ENCODE peak calls at places on chromosome 20, in six cellular contexts. Y, P, L, V, R and S are unnamed samples.
A peak's percentile ranks its signal among the peaks of the same experiment; 100 is the strongest.

GRCh38 chr20:8385247-8385646 is 253.2 kb downstream of the PLCB1 start:
- DNase-seq in V (no peak), P (peak; percentile 10), L (no peak), Y (peak; percentile 57), R (no peak), S (no peak)

GRCh38 chr20:50274570-50275430 is 84.2 kb downstream of the CEBPB start:
- DNase-seq in V (no peak), R (no peak), P (peak; percentile 67), Y (no peak), L (peak; percentile 91), S (no peak)

GRCh38 chr20:31719644-31720485 is 2.8 kb downstream of the BCL2L1 start:
- DNase-seq in L (peak; percentile 72), V (peak; percentile 94), Y (no peak), R (peak; percentile 94), P (peak; percentile 48), S (no peak)

GRCh38 chr20:47276856-47277541 is 79.5 kb downstream of the ZMYND8 start:
- DNase-seq in P (peak; percentile 14), L (peak; percentile 86), Y (no peak), V (no peak), R (no peak), S (no peak)

GRCh38 chr20:48025061-48025515 is 239.8 kb upstream of the SULF2 start:
- DNase-seq in Y (no peak), R (peak; percentile 85), V (peak; percentile 47), P (peak; percentile 6), L (no peak), S (no peak)

GRCh38 chr20:16125810-16126209 is 447.4 kb downstream of the KIF16B start:
- DNase-seq in Y (no peak), P (no peak), V (peak; percentile 59), L (no peak), R (no peak), S (no peak)

GRCh38 chr20:33803921-33804337 is 7.2 kb upstream of the CHMP4B start:
- DNase-seq in P (no peak), Y (no peak), L (no peak), V (peak; percentile 77), R (peak; percentile 72), S (peak; percentile 39)

GRCh38 chr20:51400051-51400926 is 142.2 kb downstream of the NFATC2 start:
- DNase-seq in L (no peak), P (no peak), R (no peak), V (no peak), Y (no peak), S (no peak)

GRCh38 chr20:4087923-4088322 is 72.6 kb upstream of the RNF24 start:
- DNase-seq in P (no peak), L (no peak), V (peak; percentile 32), R (no peak), Y (no peak), S (no peak)

GRCh38 chr20:57524511-57525176 is at the start of gene CTCFL:
- DNase-seq in Y (no peak), R (no peak), P (no peak), V (no peak), L (peak; percentile 50), S (no peak)

GRCh38 chr20:56689318-56689717 is 60.2 kb downstream of the TFAP2C start:
- DNase-seq in P (no peak), V (peak; percentile 98), L (no peak), R (peak; percentile 98), Y (no peak), S (no peak)

DNA sequence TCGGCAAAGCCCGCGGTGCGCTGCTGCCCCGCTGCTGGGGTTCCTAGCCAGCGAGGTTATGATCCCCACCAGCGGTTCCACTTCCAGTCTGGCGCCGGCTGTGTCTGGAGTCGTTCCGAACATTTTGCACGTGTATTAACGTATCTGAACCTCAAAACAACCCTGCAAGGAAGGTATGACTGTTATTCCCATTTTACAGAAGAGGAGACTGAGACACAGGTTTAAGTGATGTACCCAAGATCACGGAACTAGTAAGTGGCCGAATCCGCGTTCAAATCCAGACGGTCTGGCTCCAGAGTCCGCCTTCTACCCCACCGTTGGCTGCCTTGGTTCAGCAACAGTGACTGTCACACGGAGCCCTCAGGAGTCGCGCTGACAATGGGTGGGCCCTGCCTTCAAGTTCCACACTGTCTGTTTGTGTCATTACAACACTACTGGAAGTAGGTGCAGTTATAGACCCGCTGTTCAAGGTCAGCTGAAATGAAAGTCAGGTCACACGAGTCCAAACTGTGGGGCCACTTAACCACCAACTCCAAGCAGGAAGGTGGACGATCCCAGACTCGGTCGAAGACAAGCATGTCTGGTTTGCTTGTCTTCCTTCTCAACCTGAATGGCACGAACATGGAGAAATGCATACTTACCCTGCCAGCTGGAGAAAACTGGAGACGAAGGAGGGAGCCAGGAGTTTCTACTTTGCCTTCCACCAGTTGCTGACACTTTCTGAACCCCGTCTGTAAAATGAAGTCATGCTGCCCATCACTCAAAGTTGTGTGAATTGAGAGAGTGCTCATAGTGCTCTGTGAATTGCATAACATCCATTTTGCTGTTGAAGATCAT is 808 bp upstream of the SRXN1 start:
- DNase-seq in Y (peak; percentile 24), V (no peak), R (no peak), P (no peak), L (no peak), S (no peak)
- H3K27ac ChIP-seq in Y (peak overlapping the region; percentile 70), V (no peak overlapping the region), R (peak overlapping the region; percentile 86), P (peak overlapping the region; percentile 53), L (peak overlapping the region; percentile 79), S (peak overlapping the region; percentile 53)

DNA sequence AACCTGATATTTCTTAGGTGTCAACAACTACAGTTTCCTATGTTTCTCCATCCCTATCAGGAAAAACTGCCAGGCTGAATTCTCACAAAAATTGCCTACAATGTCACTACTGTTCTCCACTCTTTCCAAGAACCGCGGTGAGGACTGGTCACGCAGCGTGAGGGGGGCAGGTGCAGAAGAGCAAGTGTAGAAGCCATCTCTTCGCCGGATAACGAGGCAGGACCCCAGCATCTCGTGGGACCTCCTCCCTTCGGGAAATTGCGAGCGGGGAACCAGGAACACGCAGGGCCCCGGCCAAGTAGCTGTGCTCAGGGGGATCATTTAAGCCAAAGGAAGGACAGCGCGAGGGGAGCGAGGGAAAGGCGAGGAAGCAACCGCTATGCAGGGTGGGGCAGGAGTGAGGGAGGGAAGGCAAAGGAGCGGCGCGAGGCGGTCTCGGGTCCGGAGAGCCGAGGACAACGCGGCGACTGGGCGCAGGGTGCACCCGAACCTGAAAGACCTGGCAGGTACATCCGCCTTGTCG is 593 bp downstream of the APMAP start:
- DNase-seq in P (no peak), L (peak; percentile 73), Y (no peak), R (no peak), V (peak; percentile 13), S (no peak)
- H3K27ac ChIP-seq in P (peak overlapping the region; percentile 91), L (peak overlapping the region; percentile 92), Y (peak overlapping the region; percentile 96), R (no peak overlapping the region), V (peak overlapping the region; percentile 7), S (peak overlapping the region; percentile 72)

GRCh38 chr20:46018611-46019010 is 9.9 kb downstream of the MMP9 start:
- DNase-seq in L (no peak), Y (no peak), V (no peak), P (no peak), R (no peak), S (no peak)

GRCh38 chr20:46020515-46020914 is 8.5 kb upstream of the SLC12A5 start:
- DNase-seq in Y (no peak), R (no peak), P (no peak), V (no peak), L (no peak), S (no peak)

GRCh38 chr20:46013826-46014516 is 5.3 kb downstream of the MMP9 start:
- DNase-seq in L (no peak), R (no peak), V (peak; percentile 82), Y (peak; percentile 21), P (no peak), S (no peak)

GRCh38 chr20:46014517-46015396 is 6.0 kb downstream of the MMP9 start:
- DNase-seq in Y (no peak), L (no peak), P (no peak), V (no peak), R (no peak), S (no peak)

GRCh38 chr20:46017272-46017671 is 8.6 kb downstream of the MMP9 start:
- DNase-seq in P (no peak), Y (no peak), R (no peak), L (no peak), V (no peak), S (no peak)
- H3K27ac ChIP-seq in P (no peak overlapping the region), Y (no peak overlapping the region), R (no peak overlapping the region), L (no peak overlapping the region), V (no peak overlapping the region), S (no peak overlapping the region)

DNA sequence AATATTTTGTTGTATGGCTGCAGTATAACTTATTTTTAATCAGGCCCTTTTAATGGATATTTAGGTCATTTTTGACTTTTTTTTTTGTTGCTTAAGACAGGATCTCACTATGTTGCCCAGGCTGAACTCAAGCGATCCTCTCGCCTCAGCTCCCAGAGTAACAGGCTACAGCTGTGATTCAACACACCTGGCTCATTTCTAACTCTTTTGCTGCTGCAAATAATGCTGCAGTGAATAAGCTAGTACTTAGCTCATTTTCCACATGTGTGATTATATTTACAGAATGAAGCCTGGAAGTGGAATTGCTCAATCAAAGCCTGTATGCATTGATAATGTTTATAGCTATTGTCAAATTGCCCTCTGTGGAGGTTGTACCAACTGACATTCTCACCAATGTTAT is 1.1 kb downstream of the GTSF1L start:
- DNase-seq in P (no peak), R (no peak), V (no peak), Y (no peak), L (no peak), S (no peak)
- H3K27ac ChIP-seq in P (no peak overlapping the region), R (no peak overlapping the region), V (no peak overlapping the region), Y (no peak overlapping the region), L (no peak overlapping the region), S (no peak overlapping the region)

GRCh38 chr20:54681869-54682268 is 206.5 kb downstream of the DOK5 start:
- DNase-seq in R (no peak), L (no peak), P (no peak), Y (no peak), V (no peak), S (no peak)
- H3K27ac ChIP-seq in R (no peak overlapping the region), L (no peak overlapping the region), P (no peak overlapping the region), Y (no peak overlapping the region), V (no peak overlapping the region), S (no peak overlapping the region)